ENCODE peak calls at places on chromosomes 6 and 20, in seven cellular contexts. One of them, this sample, is unnamed.

GRCh38 chr20:50624351-50625016 is 66.9 kb downstream of the RIPOR3 start:
- DNase-seq in ovary: no peak
- DNase-seq in brain microvascular endothelial cell: no peak
- DNase-seq in A549: no peak
- DNase-seq in progenitor cell of endocrine pancreas: no peak
- DNase-seq in HFF-Myc: no peak
- DNase-seq in sigmoid colon: no peak
- DNase-seq in this sample: no peak

GRCh38 chr20:48217191-48217590 is 431.9 kb upstream of the SULF2 start:
- DNase-seq in ovary: no peak
- DNase-seq in brain microvascular endothelial cell: no peak
- DNase-seq in A549: no peak
- DNase-seq in progenitor cell of endocrine pancreas: no peak
- DNase-seq in HFF-Myc: no peak
- DNase-seq in sigmoid colon: no peak
- DNase-seq in this sample: no peak

GRCh38 chr20:57282691-57283361 is 16.4 kb upstream of the BMP7 start:
- DNase-seq in ovary: no peak
- DNase-seq in brain microvascular endothelial cell: no peak
- DNase-seq in A549: no peak
- DNase-seq in progenitor cell of endocrine pancreas: no peak
- DNase-seq in HFF-Myc: peak
- DNase-seq in sigmoid colon: no peak
- DNase-seq in this sample: no peak

GRCh38 chr6:155306958-155307357 is 7.3 kb downstream of the TFB1M start:
- DNase-seq in ovary: no peak
- DNase-seq in brain microvascular endothelial cell: no peak
- DNase-seq in A549: no peak
- DNase-seq in progenitor cell of endocrine pancreas: no peak
- DNase-seq in HFF-Myc: no peak
- DNase-seq in sigmoid colon: no peak
- DNase-seq in this sample: no peak

GRCh38 chr6:44733868-44734267 is 346.4 kb downstream of the CDC5L start:
- DNase-seq in ovary: no peak
- DNase-seq in brain microvascular endothelial cell: no peak
- DNase-seq in A549: no peak
- DNase-seq in progenitor cell of endocrine pancreas: no peak
- DNase-seq in HFF-Myc: no peak
- DNase-seq in sigmoid colon: peak
- DNase-seq in this sample: no peak

GRCh38 chr6:28474441-28475219 is 31.3 kb upstream of the ZSCAN23 start:
- DNase-seq in ovary: no peak
- DNase-seq in brain microvascular endothelial cell: peak
- DNase-seq in A549: peak
- DNase-seq in progenitor cell of endocrine pancreas: no peak
- DNase-seq in HFF-Myc: peak
- DNase-seq in sigmoid colon: no peak
- DNase-seq in this sample: peak

GRCh38 chr20:41693136-41693979 is 75.2 kb upstream of the CHD6 start:
- DNase-seq in ovary: peak
- DNase-seq in brain microvascular endothelial cell: peak
- DNase-seq in A549: peak
- DNase-seq in progenitor cell of endocrine pancreas: peak
- DNase-seq in HFF-Myc: peak
- DNase-seq in sigmoid colon: peak
- DNase-seq in this sample: peak

GRCh38 chr20:20528896-20529295 is 161.0 kb downstream of the INSM1 start:
- DNase-seq in ovary: no peak
- DNase-seq in brain microvascular endothelial cell: no peak
- DNase-seq in A549: no peak
- DNase-seq in progenitor cell of endocrine pancreas: no peak
- DNase-seq in HFF-Myc: no peak
- DNase-seq in sigmoid colon: no peak
- DNase-seq in this sample: no peak

GRCh38 chr6:4732691-4733315 is 43.4 kb upstream of the CDYL start:
- DNase-seq in ovary: peak
- DNase-seq in brain microvascular endothelial cell: peak
- DNase-seq in A549: peak
- DNase-seq in progenitor cell of endocrine pancreas: no peak
- DNase-seq in HFF-Myc: peak
- DNase-seq in sigmoid colon: peak
- DNase-seq in this sample: no peak

GRCh38 chr6:150153905-150154492 is 11.2 kb downstream of the PPP1R14C start:
- DNase-seq in ovary: no peak
- DNase-seq in brain microvascular endothelial cell: no peak
- DNase-seq in A549: no peak
- DNase-seq in progenitor cell of endocrine pancreas: no peak
- DNase-seq in HFF-Myc: no peak
- DNase-seq in sigmoid colon: no peak
- DNase-seq in this sample: no peak

GRCh38 chr6:148550569-148550968 is 196.3 kb upstream of the UST start:
- DNase-seq in ovary: no peak
- DNase-seq in brain microvascular endothelial cell: peak
- DNase-seq in A549: no peak
- DNase-seq in progenitor cell of endocrine pancreas: no peak
- DNase-seq in HFF-Myc: no peak
- DNase-seq in sigmoid colon: no peak
- DNase-seq in this sample: no peak

GRCh38 chr6:160967833-160968232 is 23.7 kb upstream of the MAP3K4 start:
- DNase-seq in ovary: no peak
- DNase-seq in brain microvascular endothelial cell: no peak
- DNase-seq in A549: no peak
- DNase-seq in progenitor cell of endocrine pancreas: no peak
- DNase-seq in HFF-Myc: no peak
- DNase-seq in sigmoid colon: no peak
- DNase-seq in this sample: no peak

GRCh38 chr6:20699402-20699801 is 165.1 kb downstream of the CDKAL1 start:
- DNase-seq in ovary: no peak
- DNase-seq in brain microvascular endothelial cell: no peak
- DNase-seq in A549: no peak
- DNase-seq in progenitor cell of endocrine pancreas: no peak
- DNase-seq in HFF-Myc: no peak
- DNase-seq in sigmoid colon: no peak
- DNase-seq in this sample: no peak

GRCh38 chr6:73768630-73769029 is 72.6 kb downstream of the CD109 start:
- DNase-seq in ovary: no peak
- DNase-seq in brain microvascular endothelial cell: no peak
- DNase-seq in A549: no peak
- DNase-seq in progenitor cell of endocrine pancreas: no peak
- DNase-seq in HFF-Myc: no peak
- DNase-seq in sigmoid colon: no peak
- DNase-seq in this sample: no peak

GRCh38 chr20:32337937-32338661 is 20.0 kb upstream of the ASXL1 start:
- DNase-seq in ovary: no peak
- DNase-seq in brain microvascular endothelial cell: no peak
- DNase-seq in A549: no peak
- DNase-seq in progenitor cell of endocrine pancreas: no peak
- DNase-seq in HFF-Myc: no peak
- DNase-seq in sigmoid colon: no peak
- DNase-seq in this sample: no peak

GRCh38 chr6:167575201-167575696 is 250.4 kb downstream of the TTLL2 start:
- DNase-seq in ovary: no peak
- DNase-seq in brain microvascular endothelial cell: no peak
- DNase-seq in A549: no peak
- DNase-seq in progenitor cell of endocrine pancreas: no peak
- DNase-seq in HFF-Myc: no peak
- DNase-seq in sigmoid colon: peak
- DNase-seq in this sample: no peak

GRCh38 chr6:148294059-148294458 is 48.6 kb upstream of the SASH1 start:
- DNase-seq in ovary: no peak
- DNase-seq in brain microvascular endothelial cell: no peak
- DNase-seq in A549: no peak
- DNase-seq in progenitor cell of endocrine pancreas: no peak
- DNase-seq in HFF-Myc: no peak
- DNase-seq in sigmoid colon: no peak
- DNase-seq in this sample: no peak

GRCh38 chr6:166955121-166955864 is 1.1 kb downstream of the RNASET2 start:
- DNase-seq in ovary: no peak
- DNase-seq in brain microvascular endothelial cell: no peak
- DNase-seq in A549: peak
- DNase-seq in progenitor cell of endocrine pancreas: no peak
- DNase-seq in HFF-Myc: no peak
- DNase-seq in sigmoid colon: peak
- DNase-seq in this sample: peak

GRCh38 chr20:63624486-63624885 is 2.4 kb downstream of the GMEB2 start:
- DNase-seq in ovary: no peak
- DNase-seq in brain microvascular endothelial cell: peak
- DNase-seq in A549: no peak
- DNase-seq in progenitor cell of endocrine pancreas: no peak
- DNase-seq in HFF-Myc: no peak
- DNase-seq in sigmoid colon: no peak
- DNase-seq in this sample: no peak
- TF ChIP-seq CTCF in ovary: no peak
- TF ChIP-seq CTCF in brain microvascular endothelial cell: no peak
- TF ChIP-seq CTCF in A549: no peak
- TF ChIP-seq CTCF in progenitor cell of endocrine pancreas: no peak
- TF ChIP-seq CTCF in HFF-Myc: no peak
- TF ChIP-seq CTCF in sigmoid colon: no peak
- TF ChIP-seq CTCF in this sample: no peak

DNA sequence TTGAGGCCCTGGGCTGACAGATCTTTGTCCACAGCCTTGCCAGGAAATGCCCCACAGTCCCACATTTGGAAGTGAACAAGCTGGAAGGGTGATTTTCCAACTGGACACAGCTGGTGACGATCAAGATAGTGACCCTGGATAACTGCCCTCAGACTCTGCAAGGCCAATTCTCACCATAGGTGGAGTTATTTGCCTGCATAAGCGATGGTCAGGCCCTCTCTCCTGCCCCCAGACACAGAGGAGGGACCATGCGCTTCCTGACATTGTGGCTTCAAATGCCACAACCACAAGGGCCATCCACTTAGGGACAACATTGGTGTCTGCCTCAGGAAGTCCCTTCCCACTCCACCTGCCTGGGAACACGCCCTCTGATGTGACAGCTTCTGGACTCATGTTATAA is 96.0 kb downstream of the JPH2 start:
- DNase-seq in ovary: no peak
- DNase-seq in brain microvascular endothelial cell: no peak
- DNase-seq in A549: no peak
- DNase-seq in progenitor cell of endocrine pancreas: no peak
- DNase-seq in HFF-Myc: no peak
- DNase-seq in sigmoid colon: peak
- DNase-seq in this sample: no peak
- TF ChIP-seq CTCF in ovary: no peak
- TF ChIP-seq CTCF in brain microvascular endothelial cell: no peak
- TF ChIP-seq CTCF in A549: no peak
- TF ChIP-seq CTCF in progenitor cell of endocrine pancreas: no peak
- TF ChIP-seq CTCF in HFF-Myc: no peak
- TF ChIP-seq CTCF in sigmoid colon: no peak
- TF ChIP-seq CTCF in this sample: no peak

GRCh38 chr6:132392792-132393191 is 8.5 kb downstream of the MOXD1 start:
- DNase-seq in ovary: no peak
- DNase-seq in brain microvascular endothelial cell: no peak
- DNase-seq in A549: no peak
- DNase-seq in progenitor cell of endocrine pancreas: no peak
- DNase-seq in HFF-Myc: no peak
- DNase-seq in sigmoid colon: no peak
- DNase-seq in this sample: no peak
- TF ChIP-seq CTCF in ovary: no peak
- TF ChIP-seq CTCF in brain microvascular endothelial cell: peak
- TF ChIP-seq CTCF in A549: peak
- TF ChIP-seq CTCF in progenitor cell of endocrine pancreas: peak
- TF ChIP-seq CTCF in HFF-Myc: peak
- TF ChIP-seq CTCF in sigmoid colon: no peak
- TF ChIP-seq CTCF in this sample: no peak

GRCh38 chr20:58967652-58968429 is 13.2 kb upstream of the NELFCD start:
- DNase-seq in ovary: no peak
- DNase-seq in brain microvascular endothelial cell: no peak
- DNase-seq in A549: no peak
- DNase-seq in progenitor cell of endocrine pancreas: no peak
- DNase-seq in HFF-Myc: no peak
- DNase-seq in sigmoid colon: no peak
- DNase-seq in this sample: no peak

GRCh38 chr20:58959652-58960051 is 21.4 kb upstream of the NELFCD start:
- DNase-seq in ovary: no peak
- DNase-seq in brain microvascular endothelial cell: no peak
- DNase-seq in A549: no peak
- DNase-seq in progenitor cell of endocrine pancreas: no peak
- DNase-seq in HFF-Myc: no peak
- DNase-seq in sigmoid colon: no peak
- DNase-seq in this sample: no peak

GRCh38 chr20:58965270-58966064 is 15.6 kb upstream of the NELFCD start:
- DNase-seq in ovary: no peak
- DNase-seq in brain microvascular endothelial cell: no peak
- DNase-seq in A549: no peak
- DNase-seq in progenitor cell of endocrine pancreas: no peak
- DNase-seq in HFF-Myc: no peak
- DNase-seq in sigmoid colon: no peak
- DNase-seq in this sample: no peak

DNA sequence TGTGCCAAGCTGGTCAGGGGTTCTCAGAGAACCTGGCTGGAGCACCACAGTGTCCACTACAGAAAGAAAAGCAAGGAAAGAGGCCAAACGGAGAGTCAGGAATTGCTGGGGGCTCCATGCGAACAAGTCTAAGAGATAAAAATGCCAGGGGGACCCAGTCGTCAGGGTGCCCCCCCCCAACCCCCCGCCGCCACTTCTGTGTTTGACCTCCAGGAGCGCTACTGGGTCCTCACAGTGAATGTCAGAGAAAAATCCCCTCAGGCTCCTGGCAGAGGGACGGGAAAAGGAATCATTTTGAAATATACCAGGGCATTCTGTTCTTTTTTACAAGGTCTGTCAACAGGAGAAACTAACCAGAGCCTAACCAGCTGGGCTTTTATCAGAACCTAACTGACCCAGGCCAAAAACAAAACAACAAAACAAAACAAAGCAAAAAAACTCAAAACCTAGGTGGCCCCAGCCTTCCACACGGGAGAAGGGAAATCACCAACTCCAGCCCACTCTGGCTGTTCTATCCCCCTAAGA is 17.9 kb upstream of the NELFCD start:
- DNase-seq in ovary: no peak
- DNase-seq in brain microvascular endothelial cell: no peak
- DNase-seq in A549: no peak
- DNase-seq in progenitor cell of endocrine pancreas: no peak
- DNase-seq in HFF-Myc: no peak
- DNase-seq in sigmoid colon: no peak
- DNase-seq in this sample: no peak
- TF ChIP-seq CTCF in ovary: no peak
- TF ChIP-seq CTCF in brain microvascular endothelial cell: no peak
- TF ChIP-seq CTCF in A549: no peak
- TF ChIP-seq CTCF in progenitor cell of endocrine pancreas: peak
- TF ChIP-seq CTCF in HFF-Myc: no peak
- TF ChIP-seq CTCF in sigmoid colon: peak
- TF ChIP-seq CTCF in this sample: no peak

GRCh38 chr6:100234625-100235024 is 230.1 kb downstream of the SIM1 start:
- DNase-seq in ovary: no peak
- DNase-seq in brain microvascular endothelial cell: no peak
- DNase-seq in A549: no peak
- DNase-seq in progenitor cell of endocrine pancreas: no peak
- DNase-seq in HFF-Myc: no peak
- DNase-seq in sigmoid colon: no peak
- DNase-seq in this sample: no peak
- TF ChIP-seq CTCF in ovary: no peak
- TF ChIP-seq CTCF in brain microvascular endothelial cell: no peak
- TF ChIP-seq CTCF in A549: no peak
- TF ChIP-seq CTCF in progenitor cell of endocrine pancreas: no peak
- TF ChIP-seq CTCF in HFF-Myc: no peak
- TF ChIP-seq CTCF in sigmoid colon: no peak
- TF ChIP-seq CTCF in this sample: no peak

GRCh38 chr6:159125014-159125609 is 44.1 kb upstream of the FNDC1 start:
- DNase-seq in ovary: no peak
- DNase-seq in brain microvascular endothelial cell: no peak
- DNase-seq in A549: no peak
- DNase-seq in progenitor cell of endocrine pancreas: no peak
- DNase-seq in HFF-Myc: no peak
- DNase-seq in sigmoid colon: no peak
- DNase-seq in this sample: no peak
- TF ChIP-seq CTCF in ovary: no peak
- TF ChIP-seq CTCF in brain microvascular endothelial cell: peak
- TF ChIP-seq CTCF in A549: peak
- TF ChIP-seq CTCF in progenitor cell of endocrine pancreas: peak
- TF ChIP-seq CTCF in HFF-Myc: peak
- TF ChIP-seq CTCF in sigmoid colon: no peak
- TF ChIP-seq CTCF in this sample: no peak

GRCh38 chr6:142071981-142072380 is 60.7 kb upstream of the GJE1 start:
- DNase-seq in ovary: no peak
- DNase-seq in brain microvascular endothelial cell: no peak
- DNase-seq in A549: no peak
- DNase-seq in progenitor cell of endocrine pancreas: no peak
- DNase-seq in HFF-Myc: no peak
- DNase-seq in sigmoid colon: no peak
- DNase-seq in this sample: no peak
- TF ChIP-seq CTCF in ovary: no peak
- TF ChIP-seq CTCF in brain microvascular endothelial cell: peak
- TF ChIP-seq CTCF in A549: no peak
- TF ChIP-seq CTCF in progenitor cell of endocrine pancreas: no peak
- TF ChIP-seq CTCF in HFF-Myc: peak
- TF ChIP-seq CTCF in sigmoid colon: no peak
- TF ChIP-seq CTCF in this sample: no peak

This sample was measured in GM20000.